ENCODE peak calls at places on chromosomes 13 and 19, in nine cellular contexts. One of them, this sample, is unnamed.

GRCh38 chr13:113903361-113903760 is 39.5 kb upstream of the GAS6 start:
- DNase-seq in fibroblast of the aortic adventitia: peak; percentile 68
- DNase-seq in fibroblast of pulmonary artery: no peak
- DNase-seq in stimulated activated CD8-positive, alpha-beta memory T cell treated with anti-CD3 and anti-CD28 coated beads, Interleukin-15, amount 100 ng/mL, for 1 hour: no peak
- DNase-seq in suprapubic skin: peak; percentile 76
- DNase-seq in activated CD4-positive, alpha-beta T cell treated with anti-CD3 and anti-CD28 coated beads, Interleukin-2, amount 10 ng/mL, durations not matched to agents 7 days and 5 days: no peak
- DNase-seq in tibial nerve: no peak
- DNase-seq in AG09319: no peak
- DNase-seq in WTC11: no peak
- DNase-seq in this sample: no peak

GRCh38 chr19:6270076-6270745 is 9.6 kb downstream of the MLLT1 start:
- DNase-seq in fibroblast of the aortic adventitia: no peak
- DNase-seq in fibroblast of pulmonary artery: no peak
- DNase-seq in stimulated activated CD8-positive, alpha-beta memory T cell treated with anti-CD3 and anti-CD28 coated beads, Interleukin-15, amount 100 ng/mL, for 1 hour: no peak
- DNase-seq in suprapubic skin: no peak
- DNase-seq in activated CD4-positive, alpha-beta T cell treated with anti-CD3 and anti-CD28 coated beads, Interleukin-2, amount 10 ng/mL, durations not matched to agents 7 days and 5 days: no peak
- DNase-seq in tibial nerve: no peak
- DNase-seq in AG09319: no peak
- DNase-seq in WTC11: no peak
- DNase-seq in this sample: no peak

GRCh38 chr19:28934626-28935025 is 278.3 kb downstream of the UQCRFS1 start:
- DNase-seq in fibroblast of the aortic adventitia: peak; percentile 54
- DNase-seq in fibroblast of pulmonary artery: no peak
- DNase-seq in stimulated activated CD8-positive, alpha-beta memory T cell treated with anti-CD3 and anti-CD28 coated beads, Interleukin-15, amount 100 ng/mL, for 1 hour: no peak
- DNase-seq in suprapubic skin: no peak
- DNase-seq in activated CD4-positive, alpha-beta T cell treated with anti-CD3 and anti-CD28 coated beads, Interleukin-2, amount 10 ng/mL, durations not matched to agents 7 days and 5 days: no peak
- DNase-seq in tibial nerve: no peak
- DNase-seq in AG09319: no peak
- DNase-seq in WTC11: no peak
- DNase-seq in this sample: no peak

GRCh38 chr19:45976180-45976579 is 2.5 kb upstream of the NOVA2 start:
- DNase-seq in fibroblast of the aortic adventitia: no peak
- DNase-seq in fibroblast of pulmonary artery: no peak
- DNase-seq in stimulated activated CD8-positive, alpha-beta memory T cell treated with anti-CD3 and anti-CD28 coated beads, Interleukin-15, amount 100 ng/mL, for 1 hour: no peak
- DNase-seq in suprapubic skin: no peak
- DNase-seq in activated CD4-positive, alpha-beta T cell treated with anti-CD3 and anti-CD28 coated beads, Interleukin-2, amount 10 ng/mL, durations not matched to agents 7 days and 5 days: no peak
- DNase-seq in tibial nerve: no peak
- DNase-seq in AG09319: no peak
- DNase-seq in WTC11: no peak
- DNase-seq in this sample: no peak

GRCh38 chr19:40523322-40524047 is 53.2 kb upstream of the SHKBP1 start:
- DNase-seq in fibroblast of the aortic adventitia: peak; percentile 47
- DNase-seq in fibroblast of pulmonary artery: peak; percentile 64
- DNase-seq in stimulated activated CD8-positive, alpha-beta memory T cell treated with anti-CD3 and anti-CD28 coated beads, Interleukin-15, amount 100 ng/mL, for 1 hour: no peak
- DNase-seq in suprapubic skin: no peak
- DNase-seq in activated CD4-positive, alpha-beta T cell treated with anti-CD3 and anti-CD28 coated beads, Interleukin-2, amount 10 ng/mL, durations not matched to agents 7 days and 5 days: peak; percentile 56
- DNase-seq in tibial nerve: no peak
- DNase-seq in AG09319: no peak
- DNase-seq in WTC11: peak; percentile 87
- DNase-seq in this sample: no peak

GRCh38 chr13:35549481-35549880 is 73.0 kb upstream of the MAB21L1 start:
- DNase-seq in fibroblast of the aortic adventitia: peak; percentile 68
- DNase-seq in fibroblast of pulmonary artery: peak; percentile 66
- DNase-seq in stimulated activated CD8-positive, alpha-beta memory T cell treated with anti-CD3 and anti-CD28 coated beads, Interleukin-15, amount 100 ng/mL, for 1 hour: no peak
- DNase-seq in suprapubic skin: no peak
- DNase-seq in activated CD4-positive, alpha-beta T cell treated with anti-CD3 and anti-CD28 coated beads, Interleukin-2, amount 10 ng/mL, durations not matched to agents 7 days and 5 days: no peak
- DNase-seq in tibial nerve: no peak
- DNase-seq in AG09319: peak; percentile 30
- DNase-seq in WTC11: no peak
- DNase-seq in this sample: no peak

GRCh38 chr13:103516009-103516795 is 450.0 kb upstream of the SLC10A2 start:
- DNase-seq in fibroblast of the aortic adventitia: no peak
- DNase-seq in fibroblast of pulmonary artery: no peak
- DNase-seq in stimulated activated CD8-positive, alpha-beta memory T cell treated with anti-CD3 and anti-CD28 coated beads, Interleukin-15, amount 100 ng/mL, for 1 hour: no peak
- DNase-seq in suprapubic skin: no peak
- DNase-seq in activated CD4-positive, alpha-beta T cell treated with anti-CD3 and anti-CD28 coated beads, Interleukin-2, amount 10 ng/mL, durations not matched to agents 7 days and 5 days: no peak
- DNase-seq in tibial nerve: no peak
- DNase-seq in AG09319: no peak
- DNase-seq in WTC11: no peak
- DNase-seq in this sample: no peak

GRCh38 chr13:43374621-43375020 is 351.2 kb downstream of the DNAJC15 start:
- DNase-seq in fibroblast of the aortic adventitia: peak; percentile 74
- DNase-seq in fibroblast of pulmonary artery: peak; percentile 66
- DNase-seq in stimulated activated CD8-positive, alpha-beta memory T cell treated with anti-CD3 and anti-CD28 coated beads, Interleukin-15, amount 100 ng/mL, for 1 hour: no peak
- DNase-seq in suprapubic skin: no peak
- DNase-seq in activated CD4-positive, alpha-beta T cell treated with anti-CD3 and anti-CD28 coated beads, Interleukin-2, amount 10 ng/mL, durations not matched to agents 7 days and 5 days: no peak
- DNase-seq in tibial nerve: no peak
- DNase-seq in AG09319: peak; percentile 56
- DNase-seq in WTC11: no peak
- DNase-seq in this sample: no peak

GRCh38 chr19:14494910-14495677 is 833 bp downstream of the GIPC1 start:
- DNase-seq in fibroblast of the aortic adventitia: no peak
- DNase-seq in fibroblast of pulmonary artery: no peak
- DNase-seq in stimulated activated CD8-positive, alpha-beta memory T cell treated with anti-CD3 and anti-CD28 coated beads, Interleukin-15, amount 100 ng/mL, for 1 hour: no peak
- DNase-seq in suprapubic skin: no peak
- DNase-seq in activated CD4-positive, alpha-beta T cell treated with anti-CD3 and anti-CD28 coated beads, Interleukin-2, amount 10 ng/mL, durations not matched to agents 7 days and 5 days: no peak
- DNase-seq in tibial nerve: no peak
- DNase-seq in AG09319: no peak
- DNase-seq in WTC11: no peak
- DNase-seq in this sample: no peak

GRCh38 chr19:33329727-33330126 is 27.4 kb upstream of the CEBPA start:
- DNase-seq in fibroblast of the aortic adventitia: no peak
- DNase-seq in fibroblast of pulmonary artery: no peak
- DNase-seq in stimulated activated CD8-positive, alpha-beta memory T cell treated with anti-CD3 and anti-CD28 coated beads, Interleukin-15, amount 100 ng/mL, for 1 hour: no peak
- DNase-seq in suprapubic skin: no peak
- DNase-seq in activated CD4-positive, alpha-beta T cell treated with anti-CD3 and anti-CD28 coated beads, Interleukin-2, amount 10 ng/mL, durations not matched to agents 7 days and 5 days: no peak
- DNase-seq in tibial nerve: no peak
- DNase-seq in AG09319: no peak
- DNase-seq in WTC11: no peak
- DNase-seq in this sample: no peak

GRCh38 chr13:111117961-111118360 is 2.9 kb downstream of the ARHGEF7 start:
- DNase-seq in fibroblast of the aortic adventitia: no peak
- DNase-seq in fibroblast of pulmonary artery: no peak
- DNase-seq in stimulated activated CD8-positive, alpha-beta memory T cell treated with anti-CD3 and anti-CD28 coated beads, Interleukin-15, amount 100 ng/mL, for 1 hour: no peak
- DNase-seq in suprapubic skin: no peak
- DNase-seq in activated CD4-positive, alpha-beta T cell treated with anti-CD3 and anti-CD28 coated beads, Interleukin-2, amount 10 ng/mL, durations not matched to agents 7 days and 5 days: no peak
- DNase-seq in tibial nerve: no peak
- DNase-seq in AG09319: no peak
- DNase-seq in WTC11: no peak
- DNase-seq in this sample: no peak

GRCh38 chr19:6739884-6740588 is 556 bp downstream of the TRIP10 start:
- DNase-seq in fibroblast of the aortic adventitia: no peak
- DNase-seq in fibroblast of pulmonary artery: no peak
- DNase-seq in stimulated activated CD8-positive, alpha-beta memory T cell treated with anti-CD3 and anti-CD28 coated beads, Interleukin-15, amount 100 ng/mL, for 1 hour: no peak
- DNase-seq in suprapubic skin: no peak
- DNase-seq in activated CD4-positive, alpha-beta T cell treated with anti-CD3 and anti-CD28 coated beads, Interleukin-2, amount 10 ng/mL, durations not matched to agents 7 days and 5 days: no peak
- DNase-seq in tibial nerve: no peak
- DNase-seq in AG09319: no peak
- DNase-seq in WTC11: peak; percentile 51
- DNase-seq in this sample: no peak

GRCh38 chr13:25187596-25187995 is 15.5 kb upstream of the AMER2 start:
- DNase-seq in fibroblast of the aortic adventitia: no peak
- DNase-seq in fibroblast of pulmonary artery: no peak
- DNase-seq in stimulated activated CD8-positive, alpha-beta memory T cell treated with anti-CD3 and anti-CD28 coated beads, Interleukin-15, amount 100 ng/mL, for 1 hour: no peak
- DNase-seq in suprapubic skin: no peak
- DNase-seq in activated CD4-positive, alpha-beta T cell treated with anti-CD3 and anti-CD28 coated beads, Interleukin-2, amount 10 ng/mL, durations not matched to agents 7 days and 5 days: no peak
- DNase-seq in tibial nerve: no peak
- DNase-seq in AG09319: no peak
- DNase-seq in WTC11: no peak
- DNase-seq in this sample: no peak

This sample was measured in GOT3.